ENCODE peak calls at places on chromosomes 7 and 10, in six cellular contexts. X is A549, D is upper lobe of left lung, G is transverse colon, Y is HepG2, Q is K562. E is an unnamed sample. For H3K9me3, the result is how much of the 10 kb centered on the place peaks cover.

GRCh38 chr10:26437637-26438461 is at the start of gene APBB1IP:
- DNase-seq in X (no peak), D (peak), G (peak), Y (no peak), Q (no peak), E (peak)

GRCh38 chr10:55233505-55233904 is 432.5 kb upstream of the PCDH15 start:
- DNase-seq in X (no peak), D (no peak), G (no peak), Y (no peak), Q (no peak), E (no peak)

GRCh38 chr10:117721883-117722282 is 179.3 kb downstream of the EMX2 start:
- DNase-seq in X (no peak), D (no peak), G (no peak), Y (no peak), Q (no peak), E (no peak)

GRCh38 chr7:1693991-1694524 is 24.0 kb downstream of the ELFN1 start:
- DNase-seq in X (peak), D (peak), G (no peak), Y (no peak), Q (peak), E (no peak)

GRCh38 chr10:21530616-21531015 is 3.4 kb upstream of the MLLT10 start:
- DNase-seq in X (peak), D (no peak), G (no peak), Y (no peak), Q (no peak), E (no peak)

GRCh38 chr10:60816624-60817023 is 38.3 kb downstream of the CDK1 start:
- DNase-seq in X (peak), D (peak), G (peak), Y (peak), Q (peak), E (peak)

GRCh38 chr7:66400400-66400799 is 195.3 kb downstream of the TPST1 start:
- DNase-seq in X (no peak), D (no peak), G (no peak), Y (no peak), Q (no peak), E (no peak)

GRCh38 chr7:65454479-65454878 is 80.8 kb downstream of the ZNF92 start:
- DNase-seq in X (no peak), D (no peak), G (no peak), Y (no peak), Q (no peak), E (no peak)

GRCh38 chr7:27101188-27101905 is 1.1 kb downstream of the HOXA2 start:
- DNase-seq in X (no peak), D (no peak), G (no peak), Y (no peak), Q (no peak), E (no peak)

GRCh38 chr7:50660040-50660829 is 95.0 kb upstream of the DDC start:
- DNase-seq in X (no peak), D (peak), G (peak), Y (no peak), Q (no peak), E (no peak)

GRCh38 chr7:158420591-158421340 is 166.9 kb downstream of the PTPRN2 start:
- DNase-seq in X (no peak), D (no peak), G (no peak), Y (no peak), Q (no peak), E (no peak)
- H3K9me3 ChIP-seq in X (under half), D (under half), G (under half), Y (under half), Q (under half), E (under half)

GRCh38 chr7:73622527-73622908 is 1.8 kb downstream of the MLXIPL start:
- DNase-seq in X (no peak), D (no peak), G (no peak), Y (no peak), Q (no peak), E (no peak)
- H3K4me3 ChIP-seq in X (no peak), D (peak), G (no peak), Y (peak), Q (peak), E (no peak)

DNA sequence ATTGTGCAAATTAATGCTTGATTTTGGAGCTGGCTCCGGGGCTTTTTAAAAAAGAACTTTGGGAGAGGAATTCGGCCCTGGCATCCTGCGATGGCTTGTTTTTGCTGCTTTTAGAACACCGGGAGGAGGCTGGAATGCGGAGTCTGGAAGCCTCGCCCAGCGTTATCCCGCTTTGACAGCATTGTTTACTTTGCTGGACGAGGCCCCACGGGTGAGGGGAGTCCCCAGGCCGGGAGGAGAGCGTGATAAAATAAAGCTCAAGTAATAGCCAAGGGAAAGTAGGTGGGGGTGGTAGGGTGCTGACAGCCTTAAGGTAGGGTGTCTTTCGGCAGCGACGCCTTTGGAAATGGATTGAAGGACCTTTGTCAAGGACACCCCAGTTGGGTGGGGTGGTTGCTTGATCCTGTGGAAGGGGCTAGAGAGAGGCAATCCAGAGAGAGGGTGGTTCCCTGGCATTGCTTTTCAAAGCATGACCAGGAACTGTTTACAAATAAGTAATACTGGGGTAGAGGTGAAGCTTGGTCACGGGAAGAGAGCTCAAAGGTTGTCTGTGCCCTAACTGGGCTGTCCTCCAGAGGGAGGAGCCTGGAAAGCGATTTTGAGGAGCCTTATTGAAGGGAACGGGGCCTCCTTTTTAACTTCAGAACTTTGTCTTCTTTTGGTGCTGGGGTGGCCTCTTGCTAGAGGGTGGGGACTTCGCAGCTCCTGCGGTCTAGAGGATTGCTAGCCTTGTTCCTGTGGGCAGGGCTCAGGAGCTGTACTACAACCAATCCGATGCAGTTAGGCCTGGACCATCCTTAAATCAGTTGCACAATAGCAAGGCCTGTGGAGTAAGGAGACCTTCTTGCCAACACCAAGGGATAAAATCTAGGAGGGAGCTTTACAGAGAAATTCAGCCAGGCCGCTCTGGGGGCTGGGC is 1.2 kb downstream of the EIF4EBP2 start:
- DNase-seq in X (peak), D (peak), G (peak), Y (peak), Q (peak), E (peak)
- TF ChIP-seq EP300 in X (no peak), D (no peak), G (peak), Y (peak), Q (no peak), E (peak)

DNA sequence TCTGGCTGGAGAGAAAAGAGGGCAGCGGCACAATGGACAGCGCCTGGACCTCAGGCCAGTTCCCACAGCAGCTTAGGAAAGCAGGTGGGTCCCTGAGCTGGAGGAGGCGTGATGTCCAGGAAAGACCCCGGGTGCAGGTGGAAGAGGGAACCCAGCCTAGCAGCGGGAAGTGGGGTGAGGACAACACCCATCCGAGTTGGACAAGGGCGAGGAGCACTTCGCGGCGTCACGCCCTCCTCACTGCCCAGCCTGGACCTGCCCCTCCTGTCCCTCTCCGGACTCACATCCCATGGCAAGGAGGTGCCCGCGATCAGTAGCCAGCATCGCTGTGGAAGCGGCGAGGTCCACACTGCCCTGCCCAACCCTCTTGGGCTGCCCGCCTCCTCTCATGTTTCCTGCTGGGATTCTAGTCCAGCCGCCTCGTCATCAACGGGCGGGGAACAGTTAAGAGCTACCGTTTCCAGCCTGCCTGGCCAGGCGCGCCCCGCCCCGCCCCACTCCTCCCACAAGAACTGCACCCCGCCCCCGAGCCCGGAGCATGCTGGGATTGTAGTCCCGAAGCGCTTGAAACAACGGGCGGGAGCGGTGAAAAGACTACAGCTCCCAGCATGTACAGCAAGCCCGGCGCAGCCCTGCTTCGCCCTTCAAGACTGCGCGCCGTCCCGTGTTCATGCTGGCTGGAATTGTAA is 930.6 kb upstream of the ZNF722 start:
- DNase-seq in X (no peak), D (peak), G (no peak), Y (no peak), Q (peak), E (no peak)
- H3K9me3 ChIP-seq in X (under half), D (under half), G (under half), Y (half or more), Q (under half), E (under half)

DNA sequence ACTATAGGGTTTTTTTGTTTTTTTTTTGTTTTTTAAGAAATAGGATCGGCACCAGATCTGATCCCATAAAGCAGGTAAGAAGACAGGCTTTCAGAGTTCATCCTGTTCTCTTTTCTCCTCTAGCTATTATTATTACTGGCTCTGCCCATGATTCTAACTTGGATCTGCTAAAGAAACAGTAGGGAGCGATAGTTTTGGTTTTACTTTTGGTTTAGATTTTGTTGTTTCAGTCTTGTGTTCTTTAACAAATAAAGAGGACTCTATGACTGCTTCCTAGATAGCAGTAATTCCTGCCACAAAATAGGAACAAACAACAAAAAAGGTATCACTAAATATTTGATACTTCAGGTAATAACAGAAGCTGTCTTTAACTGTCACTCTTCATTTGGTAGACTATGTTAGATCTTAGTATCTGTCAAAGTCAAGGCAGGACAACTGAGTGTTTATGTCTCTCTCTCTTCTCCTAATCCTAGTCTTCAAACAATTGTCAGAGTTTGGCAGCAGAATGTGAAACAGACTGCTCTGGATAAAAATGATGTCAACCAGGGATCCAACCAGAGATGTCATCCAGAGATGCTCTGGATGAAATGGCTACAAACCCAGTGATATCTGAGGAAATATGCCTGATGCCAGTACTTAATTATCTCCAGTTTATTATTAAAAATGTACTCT is 99.8 kb downstream of the KMT2C start:
- DNase-seq in X (no peak), D (no peak), G (no peak), Y (no peak), Q (no peak), E (no peak)
- H3K4me3 ChIP-seq in X (no peak), D (peak), G (peak), Y (no peak), Q (no peak), E (no peak)

DNA sequence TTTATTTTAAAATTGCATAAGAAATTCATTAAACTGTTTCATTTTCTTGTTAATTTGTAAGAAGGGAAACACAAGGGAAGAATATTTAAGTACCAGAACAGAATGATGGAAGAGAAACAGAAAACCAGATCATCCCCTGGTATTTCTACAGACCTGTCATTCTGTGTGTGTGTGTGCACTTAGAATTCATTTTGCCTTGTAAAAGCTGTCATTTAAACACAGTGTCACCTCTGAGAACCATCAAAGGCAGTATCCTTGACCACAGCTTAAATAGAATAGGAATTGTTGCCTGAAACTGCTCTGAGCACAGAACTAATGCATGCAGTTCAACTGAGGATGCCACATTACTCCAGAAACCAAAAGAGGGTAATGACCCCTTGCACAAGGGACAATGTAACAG is 6.8 kb upstream of the CRPPA start:
- DNase-seq in X (no peak), D (no peak), G (no peak), Y (no peak), Q (no peak), E (no peak)
- TF ChIP-seq EP300 in X (no peak), D (no peak), G (no peak), Y (no peak), Q (no peak), E (no peak)

DNA sequence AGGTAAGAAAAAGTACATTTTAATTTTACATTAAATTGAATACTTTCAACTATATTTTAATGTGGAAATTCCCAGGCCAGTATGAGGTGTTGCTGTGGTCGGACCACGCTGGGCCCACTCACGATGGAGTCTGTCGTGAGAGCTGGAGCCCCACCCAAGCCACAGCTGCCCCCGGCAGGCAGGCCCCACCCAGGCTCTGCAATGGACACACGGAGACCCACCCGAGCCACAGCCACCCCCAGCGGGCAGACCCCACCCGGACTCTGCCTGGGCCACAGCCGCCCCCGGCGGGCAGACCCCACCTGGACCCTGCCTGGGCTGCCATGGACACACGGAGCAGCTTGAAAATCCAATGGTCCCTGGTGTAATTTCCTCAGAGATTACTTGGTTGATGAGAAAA is 141.3 kb downstream of the PTPRN2 start:
- DNase-seq in X (no peak), D (no peak), G (no peak), Y (no peak), Q (no peak), E (no peak)
- H3K9me3 ChIP-seq in X (under half), D (under half), G (under half), Y (under half), Q (under half), E (under half)